ENCODE peak calls at places on chromosomes 13 and 19, in six cellular contexts. D is Kasumi-1, Q is COLO829, K is ovary, U is progenitor cell of endocrine pancreas, Z is neural crest cell. G is an unnamed sample.

GRCh38 chr19:10290876-10291553 is 1.3 kb downstream of the ICAM5 start:
- DNase-seq in Q (no peak), U (no peak), Z (no peak), D (peak; percentile 57), K (peak; percentile 53), G (peak; percentile 41)

GRCh38 chr19:2982983-2983350 is 5.6 kb downstream of the TLE6 start:
- DNase-seq in Z (no peak), Q (no peak), U (no peak), D (no peak), K (peak; percentile 87), G (peak; percentile 72)

GRCh38 chr13:23456437-23456836 is 22.9 kb upstream of the SACS start:
- DNase-seq in D (no peak), U (no peak), Z (no peak), Q (no peak), K (no peak), G (no peak)

GRCh38 chr19:16594681-16595091 is 22.5 kb upstream of the SLC35E1 start:
- DNase-seq in Z (no peak), Q (no peak), D (peak; percentile 39), U (no peak), K (no peak), G (no peak)

GRCh38 chr19:41887711-41888382 is 4.9 kb downstream of the ARHGEF1 start:
- DNase-seq in K (no peak), Z (no peak), U (peak; percentile 78), D (no peak), Q (peak; percentile 76), G (peak; percentile 60)

GRCh38 chr19:15463865-15464371 is 426 bp downstream of the RASAL3 start:
- DNase-seq in D (peak; percentile 94), Z (no peak), K (no peak), Q (no peak), U (no peak), G (no peak)

GRCh38 chr19:35717665-35718344 is at the start of gene KMT2B:
- DNase-seq in Q (no peak), D (no peak), U (peak; percentile 93), Z (peak; percentile 87), K (peak; percentile 94), G (no peak)

GRCh38 chr13:72399351-72399750 is 328.1 kb downstream of the MZT1 start:
- DNase-seq in Z (no peak), Q (no peak), U (no peak), D (no peak), K (no peak), G (no peak)

GRCh38 chr13:27450921-27451461 is 627 bp upstream of the MTIF3 start:
- DNase-seq in U (peak; percentile 37), D (no peak), Z (no peak), K (peak; percentile 67), Q (peak; percentile 17), G (peak; percentile 47)

GRCh38 chr13:99922631-99923404 is 48.7 kb downstream of the ZIC5 start:
- DNase-seq in D (no peak), U (no peak), Z (no peak), K (no peak), Q (peak; percentile 86), G (no peak)

GRCh38 chr19:18939163-18939562 is 1.9 kb downstream of the HOMER3 start:
- DNase-seq in Z (no peak), Q (no peak), K (no peak), D (no peak), U (no peak), G (no peak)

GRCh38 chr19:41563847-41564514 is 12.0 kb upstream of the CEACAM21 start:
- DNase-seq in U (no peak), Q (no peak), Z (no peak), D (no peak), K (no peak), G (no peak)

GRCh38 chr13:47831265-47831664 is 169.8 kb downstream of the SUCLA2 start:
- DNase-seq in D (no peak), Z (no peak), Q (no peak), U (no peak), K (no peak), G (peak; percentile 49)

GRCh38 chr19:35719402-35720162 is 1.8 kb downstream of the KMT2B start:
- DNase-seq in Z (no peak), Q (no peak), K (no peak), U (no peak), D (no peak), G (no peak)

GRCh38 chr19:44447864-44448674 is at the start of gene ZNF229:
- DNase-seq in K (peak; percentile 83), Q (peak; percentile 17), Z (peak; percentile 60), U (peak; percentile 75), D (no peak), G (peak; percentile 98)

GRCh38 chr13:79245937-79246574 is 160.0 kb downstream of the RBM26 start:
- DNase-seq in Z (no peak), K (no peak), U (no peak), D (no peak), Q (no peak), G (no peak)

GRCh38 chr13:41490616-41491015 is 33.3 kb downstream of the RGCC start:
- DNase-seq in Q (no peak), Z (no peak), U (no peak), K (no peak), D (no peak), G (no peak)

GRCh38 chr13:95087746-95088305 is 213.4 kb downstream of the ABCC4 start:
- DNase-seq in K (no peak), Z (no peak), Q (no peak), D (peak; percentile 61), U (no peak), G (peak; percentile 85)

GRCh38 chr19:5326986-5327623 is 13.5 kb downstream of the PTPRS start:
- DNase-seq in D (no peak), Z (no peak), K (no peak), U (no peak), Q (no peak), G (no peak)

GRCh38 chr19:10419646-10420443 is 493 bp upstream of the PDE4A start:
- DNase-seq in U (no peak), K (no peak), Q (peak; percentile 59), D (peak; percentile 82), Z (no peak), G (peak; percentile 92)

GRCh38 chr19:43784981-43785808 is 4.4 kb upstream of the KCNN4 start:
- DNase-seq in Z (peak; percentile 60), K (no peak), Q (peak; percentile 62), U (peak; percentile 27), D (peak; percentile 87), G (peak; percentile 68)

GRCh38 chr19:41706741-41707501 is 1.5 kb upstream of the CEACAM5 start:
- DNase-seq in Q (peak; percentile 51), K (no peak), D (peak; percentile 76), U (no peak), Z (no peak), G (peak; percentile 39)

GRCh38 chr19:51458051-51458645 is at the start of gene SIGLEC8:
- DNase-seq in D (no peak), U (no peak), K (no peak), Q (no peak), Z (no peak), G (no peak)

GRCh38 chr13:99542788-99543406 is 41.6 kb downstream of the TM9SF2 start:
- DNase-seq in Q (no peak), Z (no peak), U (no peak), K (no peak), D (no peak), G (no peak)